ENCODE peak calls at places on chromosomes 5 and 9, in six cellular contexts. Y, U, I, F, W and H are unnamed samples.

GRCh38 chr5:177508837-177509236 is 789 bp downstream of the DOK3 start:
- DNase-seq in U (no peak), F (no peak), W (no peak), I (no peak), Y (no peak), H (no peak)

GRCh38 chr9:137314561-137315560 is 12.8 kb upstream of the NRARP start:
- DNase-seq in Y (peak), F (no peak), I (no peak), W (peak), U (no peak), H (no peak)

GRCh38 chr9:18786936-18787658 is 245.9 kb downstream of the SAXO1 start:
- DNase-seq in F (no peak), Y (no peak), I (no peak), U (no peak), W (no peak), H (no peak)

GRCh38 chr9:134544388-134545212 is 97.0 kb upstream of the COL5A1 start:
- DNase-seq in F (no peak), U (no peak), Y (no peak), I (peak), W (peak), H (peak)

GRCh38 chr9:126932871-126933321 is 18.3 kb downstream of the RALGPS1 start:
- DNase-seq in W (peak), F (no peak), Y (no peak), U (no peak), I (no peak), H (no peak)

GRCh38 chr9:133728856-133729645 is 9.1 kb downstream of the SARDH start:
- DNase-seq in Y (no peak), W (peak), F (no peak), U (no peak), I (no peak), H (no peak)

GRCh38 chr5:169706758-169707450 is 69.8 kb downstream of the DOCK2 start:
- DNase-seq in Y (no peak), W (no peak), U (no peak), F (no peak), I (no peak), H (no peak)

GRCh38 chr5:95846554-95847260 is 24.2 kb upstream of the GLRX start:
- DNase-seq in W (peak), I (peak), U (peak), Y (peak), F (peak), H (peak)

GRCh38 chr5:78795757-78796156 is 147.2 kb upstream of the LHFPL2 start:
- DNase-seq in U (no peak), I (no peak), F (no peak), W (no peak), Y (no peak), H (peak)

GRCh38 chr9:107488400-107489143 is 997 bp downstream of the KLF4 start:
- DNase-seq in F (no peak), Y (peak), U (no peak), W (peak), I (no peak), H (peak)

GRCh38 chr9:105313238-105313637 is 68.8 kb downstream of the SLC44A1 start:
- DNase-seq in Y (no peak), I (no peak), U (no peak), W (no peak), F (no peak), H (no peak)

GRCh38 chr5:91072891-91073290 is 310.2 kb downstream of the ARRDC3 start:
- DNase-seq in W (no peak), F (no peak), I (no peak), U (no peak), Y (no peak), H (no peak)

GRCh38 chr5:142303576-142303975 is 21.2 kb downstream of the SPRY4 start:
- DNase-seq in W (no peak), I (no peak), Y (no peak), F (no peak), U (no peak), H (no peak)

GRCh38 chr5:167208911-167209310 is 1082.5 kb upstream of the WWC1 start:
- DNase-seq in W (no peak), Y (no peak), F (no peak), I (peak), U (no peak), H (peak)

GRCh38 chr5:42621242-42621641 is 135.4 kb upstream of the CCDC152 start:
- DNase-seq in Y (no peak), F (no peak), U (no peak), I (no peak), W (no peak), H (no peak)